ENCODE peak calls at places on chromosomes 2 and 18, in six cellular contexts. J is tibial artery; Z is CD4-positive, alpha-beta T cell; S is sigmoid colon; H is psoas muscle; B is fibroblast of lung. O is an unnamed sample. For H3K27me3, the result is how much of the 10 kb centered on the place peaks cover.

GRCh38 chr18:48949051-48949605 is 1.6 kb downstream of the SMAD7 start:
- DNase-seq in J (no peak), Z (peak), S (peak), H (peak), B (no peak), O (peak)

GRCh38 chr2:224428787-224429440 is 27.0 kb upstream of the FAM124B start:
- DNase-seq in J (no peak), Z (no peak), S (no peak), H (peak), B (no peak), O (no peak)

GRCh38 chr2:238938460-238939055 is 90.7 kb downstream of the TWIST2 start:
- DNase-seq in J (peak), Z (no peak), S (peak), H (peak), B (peak), O (no peak)

GRCh38 chr2:75466708-75467311 is 93.9 kb downstream of the EVA1A start:
- DNase-seq in J (no peak), Z (no peak), S (no peak), H (no peak), B (peak), O (no peak)

GRCh38 chr2:17373736-17374135 is 144.5 kb downstream of the RAD51AP2 start:
- DNase-seq in J (no peak), Z (no peak), S (no peak), H (no peak), B (peak), O (no peak)

GRCh38 chr2:16729901-16730300 is 64.3 kb upstream of the CYRIA start:
- DNase-seq in J (no peak), Z (no peak), S (no peak), H (no peak), B (no peak), O (no peak)

GRCh38 chr18:45654677-45655076 is 39.4 kb downstream of the SLC14A2 start:
- DNase-seq in J (no peak), Z (no peak), S (no peak), H (no peak), B (no peak), O (no peak)

GRCh38 chr2:168811670-168812069 is 9.2 kb downstream of the NOSTRIN start:
- DNase-seq in J (no peak), Z (no peak), S (no peak), H (no peak), B (no peak), O (no peak)

GRCh38 chr2:159798376-159798724 is 342 bp upstream of the CD302 start:
- DNase-seq in J (no peak), Z (no peak), S (no peak), H (no peak), B (no peak), O (no peak)

GRCh38 chr2:10707831-10708230 is 13.6 kb upstream of the ATP6V1C2 start:
- DNase-seq in J (no peak), Z (no peak), S (no peak), H (no peak), B (no peak), O (no peak)

GRCh38 chr18:13302611-13303267 is 84.2 kb downstream of the LDLRAD4 start:
- DNase-seq in J (no peak), Z (no peak), S (no peak), H (no peak), B (no peak), O (no peak)

GRCh38 chr18:22348521-22349316 is 69.0 kb downstream of the CTAGE1 start:
- DNase-seq in J (peak), Z (no peak), S (no peak), H (peak), B (peak), O (peak)

GRCh38 chr18:28855524-28855923 is 678.6 kb upstream of the CDH2 start:
- DNase-seq in J (no peak), Z (no peak), S (no peak), H (no peak), B (peak), O (no peak)

GRCh38 chr2:223760838-223761502 is 76.4 kb downstream of the AP1S3 start:
- DNase-seq in J (no peak), Z (no peak), S (no peak), H (no peak), B (peak), O (no peak)

GRCh38 chr2:189519631-189520387 is 60.8 kb downstream of the SLC40A1 start:
- DNase-seq in J (no peak), Z (no peak), S (no peak), H (no peak), B (no peak), O (no peak)

GRCh38 chr18:23662309-23663263 is at the start of gene ANKRD29:
- DNase-seq in J (no peak), Z (peak), S (peak), H (peak), B (peak), O (peak)

GRCh38 chr2:121189011-121189410 is 96.0 kb downstream of the TFCP2L1 start:
- DNase-seq in J (peak), Z (no peak), S (peak), H (no peak), B (no peak), O (no peak)

GRCh38 chr2:121491566-121491965 is 39.1 kb upstream of the RNU4ATAC start:
- DNase-seq in J (no peak), Z (no peak), S (no peak), H (no peak), B (peak), O (no peak)

GRCh38 chr2:175218551-175218950 is 37.0 kb upstream of the ATP5MC3 start:
- DNase-seq in J (no peak), Z (no peak), S (no peak), H (no peak), B (no peak), O (no peak)

GRCh38 chr2:128264881-128265607 is 53.6 kb downstream of the HS6ST1 start:
- DNase-seq in J (no peak), Z (no peak), S (no peak), H (peak), B (no peak), O (no peak)

GRCh38 chr2:9099341-9099751 is 95.9 kb upstream of the MBOAT2 start:
- DNase-seq in J (no peak), Z (no peak), S (no peak), H (no peak), B (peak), O (no peak)

GRCh38 chr2:62217980-62218379 is 22.1 kb downstream of the B3GNT2 start:
- DNase-seq in J (no peak), Z (no peak), S (no peak), H (no peak), B (peak), O (no peak)

GRCh38 chr2:96608459-96609455 is 29.4 kb downstream of the KANSL3 start:
- DNase-seq in J (no peak), Z (no peak), S (no peak), H (peak), B (peak), O (no peak)

GRCh38 chr2:225452677-225453076 is 53.2 kb downstream of the NYAP2 start:
- DNase-seq in J (no peak), Z (no peak), S (no peak), H (no peak), B (peak), O (no peak)

GRCh38 chr2:109402980-109403840 is 210.6 kb downstream of the SEPTIN10 start:
- DNase-seq in J (no peak), Z (no peak), S (no peak), H (no peak), B (no peak), O (no peak)

GRCh38 chr2:70944291-70944690 is 8.6 kb downstream of the ATP6V1B1 start:
- DNase-seq in J (peak), Z (no peak), S (peak), H (no peak), B (no peak), O (no peak)

GRCh38 chr18:62131305-62131909 is 55.4 kb downstream of the PIGN start:
- DNase-seq in J (no peak), Z (peak), S (peak), H (no peak), B (peak), O (peak)

GRCh38 chr2:199690225-199690624 is 160.8 kb downstream of the FTCDNL1 start:
- DNase-seq in J (no peak), Z (no peak), S (no peak), H (no peak), B (no peak), O (no peak)

GRCh38 chr2:183898641-183899040 is 699.7 kb upstream of the ZNF804A start:
- DNase-seq in J (no peak), Z (no peak), S (no peak), H (no peak), B (peak), O (no peak)

GRCh38 chr2:44362207-44363015 is 664 bp downstream of the CAMKMT start:
- DNase-seq in J (peak), Z (peak), S (peak), H (peak), B (peak), O (peak)

GRCh38 chr18:37980556-37980955 is 415.0 kb upstream of the CELF4 start:
- DNase-seq in J (no peak), Z (no peak), S (no peak), H (no peak), B (no peak), O (no peak)

GRCh38 chr2:14815201-14815600 is 182.7 kb downstream of the LRATD1 start:
- DNase-seq in J (no peak), Z (no peak), S (no peak), H (no peak), B (no peak), O (no peak)

GRCh38 chr2:219038600-219038999 is 2.7 kb downstream of the CFAP65 start:
- DNase-seq in J (no peak), Z (no peak), S (no peak), H (no peak), B (no peak), O (no peak)

GRCh38 chr2:219035942-219036341 is 5.4 kb downstream of the CFAP65 start:
- DNase-seq in J (no peak), Z (no peak), S (no peak), H (no peak), B (no peak), O (no peak)

GRCh38 chr2:219034823-219035222 is 6.5 kb downstream of the CFAP65 start:
- DNase-seq in J (no peak), Z (no peak), S (no peak), H (no peak), B (no peak), O (no peak)

GRCh38 chr2:219041252-219041651 is at the start of gene CFAP65:
- DNase-seq in J (peak), Z (no peak), S (no peak), H (no peak), B (peak), O (peak)

GRCh38 chr2:219037783-219038549 is 3.4 kb downstream of the CFAP65 start:
- DNase-seq in J (no peak), Z (no peak), S (no peak), H (no peak), B (no peak), O (no peak)
- H3K27me3 ChIP-seq in J (half or more), Z (half or more), S (under half), H (half or more), B (under half), O (under half)

GRCh38 chr2:26241928-26242436 is 2.5 kb downstream of the HADHA start:
- DNase-seq in J (no peak), Z (no peak), S (no peak), H (no peak), B (no peak), O (no peak)
- H3K27ac ChIP-seq in J (no peak), Z (no peak), S (peak), H (peak), B (no peak), O (peak)

GRCh38 chr2:218883491-218884490 is 3.1 kb downstream of the WNT10A start:
- DNase-seq in J (no peak), Z (no peak), S (no peak), H (peak), B (no peak), O (no peak)
- H3K27me3 ChIP-seq in J (half or more), Z (under half), S (half or more), H (half or more), B (half or more), O (under half)

GRCh38 chr2:191341436-191341835 is 96.2 kb downstream of the MYO1B start:
- DNase-seq in J (no peak), Z (no peak), S (no peak), H (no peak), B (no peak), O (no peak)

GRCh38 chr2:191333911-191334357 is 88.7 kb downstream of the MYO1B start:
- DNase-seq in J (no peak), Z (no peak), S (no peak), H (no peak), B (peak), O (no peak)

DNA sequence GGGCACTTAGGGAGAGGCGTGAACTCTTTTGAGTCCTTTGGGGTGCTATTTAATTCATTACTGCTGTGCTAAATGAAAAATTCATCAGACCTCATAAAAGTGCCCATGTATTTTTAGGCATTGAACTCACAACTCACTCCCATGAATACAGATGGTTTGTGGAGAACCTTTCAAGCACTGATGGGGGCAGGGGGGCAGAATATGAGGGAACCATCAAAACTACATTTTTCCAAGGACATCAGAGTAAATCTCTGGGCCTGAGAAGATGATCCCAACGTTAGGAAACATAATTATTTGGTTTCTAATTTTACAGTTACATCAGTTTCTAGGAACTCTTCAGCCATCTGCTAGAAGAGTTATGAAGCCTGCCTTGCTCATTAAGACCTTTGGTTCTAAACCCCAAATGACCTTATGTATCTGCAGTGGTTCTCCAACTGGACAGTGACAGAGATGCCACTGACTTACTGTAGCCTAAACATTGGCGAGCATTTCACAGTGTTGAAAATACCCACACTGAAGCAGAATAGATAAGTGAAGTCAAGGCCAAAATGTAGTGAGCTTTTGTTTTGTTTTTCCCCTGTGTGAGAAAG is 90.8 kb downstream of the MYO1B start:
- DNase-seq in J (no peak), Z (no peak), S (no peak), H (no peak), B (no peak), O (no peak)
- H3K27ac ChIP-seq in J (no peak), Z (no peak), S (no peak), H (no peak), B (no peak), O (no peak)

GRCh38 chr18:78927616-78928015 is 52.0 kb upstream of the SALL3 start:
- DNase-seq in J (peak), Z (no peak), S (no peak), H (no peak), B (no peak), O (no peak)
- H3K27me3 ChIP-seq in J (under half), Z (under half), S (under half), H (under half), B (under half), O (under half)

GRCh38 chr2:219002395-219003266 is 9.4 kb upstream of the CRYBA2 start:
- DNase-seq in J (no peak), Z (peak), S (no peak), H (no peak), B (peak), O (peak)

GRCh38 chr2:219003979-219004378 is 10.8 kb upstream of the CRYBA2 start:
- DNase-seq in J (no peak), Z (no peak), S (no peak), H (no peak), B (no peak), O (no peak)

GRCh38 chr2:219001100-219001576 is 7.9 kb upstream of the CRYBA2 start:
- DNase-seq in J (no peak), Z (no peak), S (no peak), H (no peak), B (no peak), O (no peak)

GRCh38 chr2:219001577-219002394 is 8.6 kb upstream of the CRYBA2 start:
- DNase-seq in J (no peak), Z (no peak), S (no peak), H (no peak), B (no peak), O (no peak)

GRCh38 chr2:219003267-219003634 is 10.0 kb upstream of the CRYBA2 start:
- DNase-seq in J (no peak), Z (no peak), S (no peak), H (no peak), B (no peak), O (no peak)
- H3K27ac ChIP-seq in J (no peak), Z (no peak), S (no peak), H (no peak), B (no peak), O (no peak)

GRCh38 chr2:105135436-105135835 is 97.6 kb downstream of the MRPS9 start:
- DNase-seq in J (no peak), Z (no peak), S (no peak), H (no peak), B (no peak), O (no peak)
- H3K27me3 ChIP-seq in J (under half), Z (under half), S (under half), H (under half), B (under half), O (under half)

O was measured in CD8-positive, alpha-beta memory T cell.